ENCODE peak calls at places on chromosomes 4 and X, in ten cellular contexts. P is uterus; E is stimulated activated CD8-positive, alpha-beta memory T cell treated with anti-CD3 and anti-CD28 coated beads, Interleukin-12 subunit alpha, Interleukin-12 subunit beta, amount 100 ng/mL, for 1 hour; C is fibroblast of pulmonary artery; H is neural progenitor cell; W is mesothelial cell of epicardium; B is lower leg skin; M is heart right ventricle; T is stimulated activated naive B cell treated with anti-CD40 and anti-IgM and Interleukin-4, amounts not matched to agents 10 μg/mL and 1 μg/mL and 100 μg/mL, for 72 hours; D is activated naive CD8-positive, alpha-beta T cell treated with anti-CD3 and anti-CD28 coated beads, Interleukin-2, amount 50 U/mL, for 24 hours. N is an unnamed sample.

GRCh38 chrX:87805829-87806490 is 288.4 kb downstream of the KLHL4 start:
- DNase-seq in P (peak), E (no peak), C (peak), H (no peak), W (no peak), B (no peak), M (peak), T (no peak), D (no peak), N (no peak)

GRCh38 chr4:123233409-123233808 is 163.2 kb upstream of the SPRY1 start:
- DNase-seq in P (no peak), E (no peak), C (peak), H (no peak), W (no peak), B (no peak), M (no peak), T (no peak), D (no peak), N (no peak)

GRCh38 chr4:107719211-107719926 is 665 bp downstream of the PAPSS1 start:
- DNase-seq in P (no peak), E (no peak), C (peak), H (no peak), W (no peak), B (no peak), M (no peak), T (peak), D (no peak), N (no peak)

GRCh38 chrX:111597967-111598366 is 83.0 kb upstream of the ALG13 start:
- DNase-seq in P (no peak), E (no peak), C (no peak), H (no peak), W (no peak), B (no peak), M (no peak), T (no peak), D (no peak), N (no peak)

GRCh38 chr4:82560853-82561744 is 689 bp downstream of the TMEM150C start:
- DNase-seq in P (no peak), E (no peak), C (no peak), H (no peak), W (peak), B (no peak), M (no peak), T (no peak), D (no peak), N (no peak)

GRCh38 chr4:42914937-42915336 is 22.4 kb downstream of the GRXCR1 start:
- DNase-seq in P (no peak), E (no peak), C (no peak), H (no peak), W (no peak), B (no peak), M (no peak), T (no peak), D (no peak), N (no peak)

GRCh38 chr4:86940176-86940575 is 5.4 kb downstream of the AFF1 start:
- DNase-seq in P (no peak), E (no peak), C (no peak), H (no peak), W (no peak), B (no peak), M (no peak), T (no peak), D (no peak), N (no peak)

GRCh38 chrX:70998402-70999027 is 67.6 kb upstream of the SLC7A3 start:
- DNase-seq in P (no peak), E (no peak), C (peak), H (peak), W (no peak), B (no peak), M (peak), T (no peak), D (peak), N (no peak)

GRCh38 chr4:101205878-101206277 is 141.4 kb downstream of the PPP3CA start:
- DNase-seq in P (no peak), E (peak), C (peak), H (no peak), W (no peak), B (no peak), M (no peak), T (peak), D (peak), N (no peak)

GRCh38 chr4:54861201-54861600 is 203.4 kb downstream of the KIT start:
- DNase-seq in P (no peak), E (no peak), C (no peak), H (no peak), W (no peak), B (no peak), M (no peak), T (no peak), D (no peak), N (no peak)

GRCh38 chrX:40173662-40174593 is 76.2 kb upstream of the BCOR start:
- DNase-seq in P (peak), E (no peak), C (no peak), H (peak), W (no peak), B (no peak), M (no peak), T (peak), D (peak), N (no peak)

GRCh38 chr4:7886250-7886973 is 53.2 kb downstream of the AFAP1 start:
- DNase-seq in P (no peak), E (no peak), C (no peak), H (no peak), W (no peak), B (no peak), M (no peak), T (no peak), D (no peak), N (no peak)

GRCh38 chr4:10684631-10685030 is at the start of gene CLNK:
- DNase-seq in P (no peak), E (no peak), C (no peak), H (no peak), W (no peak), B (no peak), M (no peak), T (peak), D (no peak), N (no peak)

GRCh38 chrX:1883772-1884171 is 268.9 kb downstream of the ASMT start:
- DNase-seq in P (no peak), E (no peak), C (no peak), H (no peak), W (no peak), B (no peak), M (no peak), T (no peak), D (no peak), N (no peak)

GRCh38 chr4:175657571-175657970 is 154.5 kb downstream of the GPM6A start:
- DNase-seq in P (no peak), E (no peak), C (no peak), H (no peak), W (no peak), B (no peak), M (no peak), T (no peak), D (no peak), N (no peak)

GRCh38 chrX:72314881-72315280 is 9.2 kb upstream of the CITED1 start:
- DNase-seq in P (no peak), E (no peak), C (no peak), H (no peak), W (no peak), B (no peak), M (no peak), T (no peak), D (no peak), N (no peak)

GRCh38 chr4:137125011-137125410 is 407.3 kb downstream of the PCDH18 start:
- DNase-seq in P (no peak), E (no peak), C (peak), H (no peak), W (no peak), B (no peak), M (peak), T (no peak), D (no peak), N (no peak)

GRCh38 chr4:147987252-147987651 is 255.4 kb downstream of the ARHGAP10 start:
- DNase-seq in P (no peak), E (no peak), C (no peak), H (no peak), W (no peak), B (no peak), M (no peak), T (no peak), D (no peak), N (no peak)

GRCh38 chr4:38983756-38984647 is 48.2 kb downstream of the TMEM156 start:
- DNase-seq in P (no peak), E (no peak), C (peak), H (peak), W (no peak), B (no peak), M (no peak), T (no peak), D (no peak), N (no peak)

GRCh38 chr4:93605163-93605562 is 223.4 kb upstream of the ATOH1 start:
- DNase-seq in P (no peak), E (no peak), C (no peak), H (no peak), W (no peak), B (no peak), M (no peak), T (no peak), D (no peak), N (no peak)

GRCh38 chr4:4866833-4867744 is 7.6 kb downstream of the MSX1 start:
- DNase-seq in P (peak), E (no peak), C (no peak), H (peak), W (peak), B (peak), M (peak), T (no peak), D (no peak), N (no peak)

GRCh38 chrX:120664081-120664480 is 34.2 kb upstream of the C1GALT1C1 start:
- DNase-seq in P (no peak), E (no peak), C (peak), H (no peak), W (no peak), B (no peak), M (no peak), T (no peak), D (no peak), N (no peak)

GRCh38 chrX:13893826-13894225 is 76.9 kb upstream of the GPM6B start:
- DNase-seq in P (no peak), E (no peak), C (no peak), H (no peak), W (no peak), B (no peak), M (peak), T (no peak), D (no peak), N (no peak)

GRCh38 chr4:84944952-84945351 is 21.5 kb downstream of the WDFY3 start:
- DNase-seq in P (no peak), E (no peak), C (peak), H (no peak), W (no peak), B (no peak), M (no peak), T (no peak), D (no peak), N (no peak)

GRCh38 chrX:150655713-150656266 is 37.4 kb upstream of the MTMR1 start:
- DNase-seq in P (no peak), E (no peak), C (no peak), H (no peak), W (no peak), B (no peak), M (no peak), T (no peak), D (no peak), N (no peak)

GRCh38 chr4:4477796-4478195 is 64.1 kb downstream of the STX18 start:
- DNase-seq in P (no peak), E (no peak), C (no peak), H (no peak), W (no peak), B (no peak), M (no peak), T (no peak), D (no peak), N (no peak)